ENCODE peak calls at places on chromosomes 6 and 20, in ten cellular contexts. One of them, this sample, is unnamed.

GRCh38 chr20:19257865-19258264 is 45.4 kb downstream of the SLC24A3 start:
- DNase-seq in endothelial cell of umbilical vein: no peak
- DNase-seq in fibroblast of the aortic adventitia: no peak
- DNase-seq in Panc1: no peak
- DNase-seq in body of pancreas: no peak
- DNase-seq in HepG2: no peak
- DNase-seq in colonic mucosa: no peak
- DNase-seq in HFF-Myc: no peak
- DNase-seq in pancreas: no peak
- DNase-seq in right atrium auricular region: no peak
- DNase-seq in this sample: no peak

GRCh38 chr20:51529758-51530157 is 12.8 kb downstream of the NFATC2 start:
- DNase-seq in endothelial cell of umbilical vein: no peak
- DNase-seq in fibroblast of the aortic adventitia: no peak
- DNase-seq in Panc1: no peak
- DNase-seq in body of pancreas: peak
- DNase-seq in HepG2: no peak
- DNase-seq in colonic mucosa: no peak
- DNase-seq in HFF-Myc: no peak
- DNase-seq in pancreas: no peak
- DNase-seq in right atrium auricular region: no peak
- DNase-seq in this sample: no peak

GRCh38 chr20:36274248-36274841 is 31.8 kb upstream of the DLGAP4 start:
- DNase-seq in endothelial cell of umbilical vein: no peak
- DNase-seq in fibroblast of the aortic adventitia: no peak
- DNase-seq in Panc1: no peak
- DNase-seq in body of pancreas: no peak
- DNase-seq in HepG2: no peak
- DNase-seq in colonic mucosa: no peak
- DNase-seq in HFF-Myc: no peak
- DNase-seq in pancreas: no peak
- DNase-seq in right atrium auricular region: no peak
- DNase-seq in this sample: no peak

GRCh38 chr20:51639206-51639832 is 96.8 kb upstream of the NFATC2 start:
- DNase-seq in endothelial cell of umbilical vein: peak
- DNase-seq in fibroblast of the aortic adventitia: peak
- DNase-seq in Panc1: no peak
- DNase-seq in body of pancreas: peak
- DNase-seq in HepG2: peak
- DNase-seq in colonic mucosa: peak
- DNase-seq in HFF-Myc: no peak
- DNase-seq in pancreas: peak
- DNase-seq in right atrium auricular region: peak
- DNase-seq in this sample: peak

GRCh38 chr20:40154514-40154913 is 534.5 kb downstream of the MAFB start:
- DNase-seq in endothelial cell of umbilical vein: no peak
- DNase-seq in fibroblast of the aortic adventitia: no peak
- DNase-seq in Panc1: no peak
- DNase-seq in body of pancreas: no peak
- DNase-seq in HepG2: no peak
- DNase-seq in colonic mucosa: no peak
- DNase-seq in HFF-Myc: no peak
- DNase-seq in pancreas: no peak
- DNase-seq in right atrium auricular region: no peak
- DNase-seq in this sample: no peak

GRCh38 chr6:124870611-124871201 is 91.5 kb upstream of the RNF217 start:
- DNase-seq in endothelial cell of umbilical vein: peak
- DNase-seq in fibroblast of the aortic adventitia: peak
- DNase-seq in Panc1: peak
- DNase-seq in body of pancreas: no peak
- DNase-seq in HepG2: peak
- DNase-seq in colonic mucosa: no peak
- DNase-seq in HFF-Myc: peak
- DNase-seq in pancreas: no peak
- DNase-seq in right atrium auricular region: no peak
- DNase-seq in this sample: peak

GRCh38 chr6:85114583-85114939 is 335.3 kb upstream of the NT5E start:
- DNase-seq in endothelial cell of umbilical vein: no peak
- DNase-seq in fibroblast of the aortic adventitia: no peak
- DNase-seq in Panc1: no peak
- DNase-seq in body of pancreas: no peak
- DNase-seq in HepG2: no peak
- DNase-seq in colonic mucosa: no peak
- DNase-seq in HFF-Myc: no peak
- DNase-seq in pancreas: no peak
- DNase-seq in right atrium auricular region: no peak
- DNase-seq in this sample: no peak

GRCh38 chr20:33668087-33668790 is 1.5 kb downstream of the ACTL10 start:
- DNase-seq in endothelial cell of umbilical vein: no peak
- DNase-seq in fibroblast of the aortic adventitia: no peak
- DNase-seq in Panc1: no peak
- DNase-seq in body of pancreas: no peak
- DNase-seq in HepG2: no peak
- DNase-seq in colonic mucosa: peak
- DNase-seq in HFF-Myc: no peak
- DNase-seq in pancreas: peak
- DNase-seq in right atrium auricular region: no peak
- DNase-seq in this sample: no peak

GRCh38 chr20:38315290-38315966 is 11.5 kb downstream of the BPI start:
- DNase-seq in endothelial cell of umbilical vein: no peak
- DNase-seq in fibroblast of the aortic adventitia: peak
- DNase-seq in Panc1: no peak
- DNase-seq in body of pancreas: no peak
- DNase-seq in HepG2: no peak
- DNase-seq in colonic mucosa: no peak
- DNase-seq in HFF-Myc: no peak
- DNase-seq in pancreas: no peak
- DNase-seq in right atrium auricular region: no peak
- DNase-seq in this sample: peak

GRCh38 chr6:136526196-136526930 is 23.9 kb downstream of the MAP7 start:
- DNase-seq in endothelial cell of umbilical vein: peak
- DNase-seq in fibroblast of the aortic adventitia: peak
- DNase-seq in Panc1: no peak
- DNase-seq in body of pancreas: peak
- DNase-seq in HepG2: peak
- DNase-seq in colonic mucosa: peak
- DNase-seq in HFF-Myc: no peak
- DNase-seq in pancreas: peak
- DNase-seq in right atrium auricular region: peak
- DNase-seq in this sample: peak

GRCh38 chr6:138719011-138719635 is 54.4 kb upstream of the CCDC28A start:
- DNase-seq in endothelial cell of umbilical vein: peak
- DNase-seq in fibroblast of the aortic adventitia: peak
- DNase-seq in Panc1: no peak
- DNase-seq in body of pancreas: no peak
- DNase-seq in HepG2: no peak
- DNase-seq in colonic mucosa: no peak
- DNase-seq in HFF-Myc: no peak
- DNase-seq in pancreas: no peak
- DNase-seq in right atrium auricular region: no peak
- DNase-seq in this sample: peak

GRCh38 chr20:11937230-11937629 is 19.5 kb downstream of the BTBD3 start:
- DNase-seq in endothelial cell of umbilical vein: no peak
- DNase-seq in fibroblast of the aortic adventitia: no peak
- DNase-seq in Panc1: no peak
- DNase-seq in body of pancreas: no peak
- DNase-seq in HepG2: no peak
- DNase-seq in colonic mucosa: no peak
- DNase-seq in HFF-Myc: no peak
- DNase-seq in pancreas: no peak
- DNase-seq in right atrium auricular region: no peak
- DNase-seq in this sample: no peak

GRCh38 chr20:51366155-51366886 is 176.2 kb downstream of the NFATC2 start:
- DNase-seq in endothelial cell of umbilical vein: peak
- DNase-seq in fibroblast of the aortic adventitia: peak
- DNase-seq in Panc1: no peak
- DNase-seq in body of pancreas: peak
- DNase-seq in HepG2: no peak
- DNase-seq in colonic mucosa: peak
- DNase-seq in HFF-Myc: peak
- DNase-seq in pancreas: no peak
- DNase-seq in right atrium auricular region: peak
- DNase-seq in this sample: peak

GRCh38 chr6:31187780-31188194 is 17.3 kb upstream of the POU5F1 start:
- DNase-seq in endothelial cell of umbilical vein: no peak
- DNase-seq in fibroblast of the aortic adventitia: no peak
- DNase-seq in Panc1: no peak
- DNase-seq in body of pancreas: peak
- DNase-seq in HepG2: no peak
- DNase-seq in colonic mucosa: peak
- DNase-seq in HFF-Myc: no peak
- DNase-seq in pancreas: no peak
- DNase-seq in right atrium auricular region: no peak
- DNase-seq in this sample: no peak

GRCh38 chr6:31194271-31194834 is 23.9 kb upstream of the POU5F1 start:
- DNase-seq in endothelial cell of umbilical vein: no peak
- DNase-seq in fibroblast of the aortic adventitia: no peak
- DNase-seq in Panc1: no peak
- DNase-seq in body of pancreas: no peak
- DNase-seq in HepG2: no peak
- DNase-seq in colonic mucosa: no peak
- DNase-seq in HFF-Myc: no peak
- DNase-seq in pancreas: no peak
- DNase-seq in right atrium auricular region: no peak
- DNase-seq in this sample: no peak

GRCh38 chr6:31197559-31198305 is 27.2 kb upstream of the POU5F1 start:
- DNase-seq in endothelial cell of umbilical vein: peak
- DNase-seq in fibroblast of the aortic adventitia: peak
- DNase-seq in Panc1: peak
- DNase-seq in body of pancreas: peak
- DNase-seq in HepG2: peak
- DNase-seq in colonic mucosa: peak
- DNase-seq in HFF-Myc: peak
- DNase-seq in pancreas: peak
- DNase-seq in right atrium auricular region: peak
- DNase-seq in this sample: peak

GRCh38 chr6:31190488-31190887 is 20.0 kb upstream of the POU5F1 start:
- DNase-seq in endothelial cell of umbilical vein: no peak
- DNase-seq in fibroblast of the aortic adventitia: no peak
- DNase-seq in Panc1: no peak
- DNase-seq in body of pancreas: no peak
- DNase-seq in HepG2: no peak
- DNase-seq in colonic mucosa: no peak
- DNase-seq in HFF-Myc: no peak
- DNase-seq in pancreas: no peak
- DNase-seq in right atrium auricular region: no peak
- DNase-seq in this sample: no peak

GRCh38 chr6:31193206-31193605 is 22.7 kb upstream of the POU5F1 start:
- DNase-seq in endothelial cell of umbilical vein: no peak
- DNase-seq in fibroblast of the aortic adventitia: no peak
- DNase-seq in Panc1: no peak
- DNase-seq in body of pancreas: no peak
- DNase-seq in HepG2: no peak
- DNase-seq in colonic mucosa: no peak
- DNase-seq in HFF-Myc: no peak
- DNase-seq in pancreas: no peak
- DNase-seq in right atrium auricular region: no peak
- DNase-seq in this sample: no peak
- TF ChIP-seq CTCF in endothelial cell of umbilical vein: no peak
- TF ChIP-seq CTCF in fibroblast of the aortic adventitia: no peak
- TF ChIP-seq CTCF in Panc1: no peak
- TF ChIP-seq CTCF in body of pancreas: no peak
- TF ChIP-seq CTCF in HepG2: peak
- TF ChIP-seq CTCF in colonic mucosa: no peak
- TF ChIP-seq CTCF in HFF-Myc: no peak
- TF ChIP-seq CTCF in pancreas: no peak
- TF ChIP-seq CTCF in right atrium auricular region: no peak
- TF ChIP-seq CTCF in this sample: no peak

DNA sequence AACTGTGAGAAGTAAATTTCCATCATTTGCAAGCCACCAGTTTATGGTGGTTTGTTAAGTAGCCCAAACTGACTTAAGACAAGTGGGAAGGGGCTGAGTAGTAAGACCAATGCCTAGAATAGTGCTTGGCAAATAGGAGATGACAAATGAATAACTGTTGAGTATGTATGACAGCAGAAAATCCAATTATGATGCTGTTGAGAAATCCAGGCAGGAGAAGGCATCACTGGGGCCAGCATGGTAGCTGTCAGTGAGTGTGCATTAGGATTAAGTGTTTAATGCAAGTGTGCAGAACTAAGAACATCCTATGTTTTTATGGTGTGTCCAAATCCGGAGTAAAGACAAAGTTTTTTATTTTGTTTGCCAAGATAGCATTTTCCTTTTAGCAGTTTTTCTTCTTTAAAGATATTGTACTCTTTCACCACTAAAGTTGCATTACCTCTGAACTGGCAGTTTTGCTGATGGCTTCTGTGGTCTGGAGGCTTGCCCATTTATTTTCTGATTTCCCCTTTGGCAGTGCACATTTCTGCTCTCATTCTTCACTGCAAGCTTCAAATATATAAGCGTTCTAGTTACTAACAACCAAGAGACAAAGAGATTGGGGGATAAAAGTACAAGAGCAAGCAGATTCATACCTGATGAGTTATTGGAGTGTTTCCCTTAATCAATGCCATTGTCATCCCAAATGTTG is 289.7 kb downstream of the KCNQ5 start:
- DNase-seq in endothelial cell of umbilical vein: no peak
- DNase-seq in fibroblast of the aortic adventitia: peak
- DNase-seq in Panc1: no peak
- DNase-seq in body of pancreas: no peak
- DNase-seq in HepG2: no peak
- DNase-seq in colonic mucosa: no peak
- DNase-seq in HFF-Myc: peak
- DNase-seq in pancreas: no peak
- DNase-seq in right atrium auricular region: no peak
- DNase-seq in this sample: peak
- H3K4me3 ChIP-seq in endothelial cell of umbilical vein: no peak
- H3K4me3 ChIP-seq in fibroblast of the aortic adventitia: no peak
- H3K4me3 ChIP-seq in Panc1: no peak
- H3K4me3 ChIP-seq in body of pancreas: no peak
- H3K4me3 ChIP-seq in HepG2: no peak
- H3K4me3 ChIP-seq in colonic mucosa: no peak
- H3K4me3 ChIP-seq in HFF-Myc: no peak
- H3K4me3 ChIP-seq in pancreas: no peak
- H3K4me3 ChIP-seq in right atrium auricular region: no peak
- H3K4me3 ChIP-seq in this sample: no peak

DNA sequence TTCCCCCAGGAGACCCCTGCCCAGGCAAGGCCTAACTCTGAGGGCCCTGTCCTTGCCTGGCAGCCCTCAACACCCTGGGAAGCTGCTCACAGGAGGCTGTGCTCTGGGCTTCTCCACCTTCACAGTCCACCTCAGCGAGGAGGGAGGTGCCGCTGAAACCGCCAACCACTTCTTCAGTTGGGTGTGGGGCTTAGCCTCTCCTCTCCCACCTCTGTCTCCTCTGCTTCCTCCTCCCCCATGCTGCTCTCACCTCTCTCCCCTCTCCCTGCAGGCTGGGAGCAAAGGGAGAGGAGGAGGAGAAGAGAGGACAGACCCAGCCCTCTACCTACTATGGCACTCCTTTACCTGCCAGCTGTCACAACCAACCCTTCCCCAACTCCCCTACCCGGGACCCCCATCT is 7.0 kb downstream of the RING1 start:
- DNase-seq in endothelial cell of umbilical vein: no peak
- DNase-seq in fibroblast of the aortic adventitia: no peak
- DNase-seq in Panc1: no peak
- DNase-seq in body of pancreas: no peak
- DNase-seq in HepG2: no peak
- DNase-seq in colonic mucosa: no peak
- DNase-seq in HFF-Myc: no peak
- DNase-seq in pancreas: peak
- DNase-seq in right atrium auricular region: no peak
- DNase-seq in this sample: no peak
- TF ChIP-seq CTCF in endothelial cell of umbilical vein: no peak
- TF ChIP-seq CTCF in fibroblast of the aortic adventitia: no peak
- TF ChIP-seq CTCF in Panc1: no peak
- TF ChIP-seq CTCF in body of pancreas: no peak
- TF ChIP-seq CTCF in HepG2: no peak
- TF ChIP-seq CTCF in colonic mucosa: no peak
- TF ChIP-seq CTCF in HFF-Myc: no peak
- TF ChIP-seq CTCF in pancreas: no peak
- TF ChIP-seq CTCF in right atrium auricular region: no peak
- TF ChIP-seq CTCF in this sample: no peak

GRCh38 chr6:5497896-5498578 is 236.7 kb downstream of the FARS2 start:
- DNase-seq in endothelial cell of umbilical vein: peak
- DNase-seq in fibroblast of the aortic adventitia: peak
- DNase-seq in Panc1: peak
- DNase-seq in body of pancreas: no peak
- DNase-seq in HepG2: no peak
- DNase-seq in colonic mucosa: no peak
- DNase-seq in HFF-Myc: no peak
- DNase-seq in pancreas: no peak
- DNase-seq in right atrium auricular region: no peak
- DNase-seq in this sample: peak
- H3K4me3 ChIP-seq in endothelial cell of umbilical vein: no peak
- H3K4me3 ChIP-seq in fibroblast of the aortic adventitia: no peak
- H3K4me3 ChIP-seq in Panc1: peak
- H3K4me3 ChIP-seq in body of pancreas: no peak
- H3K4me3 ChIP-seq in HepG2: no peak
- H3K4me3 ChIP-seq in colonic mucosa: no peak
- H3K4me3 ChIP-seq in HFF-Myc: peak
- H3K4me3 ChIP-seq in pancreas: no peak
- H3K4me3 ChIP-seq in right atrium auricular region: no peak
- H3K4me3 ChIP-seq in this sample: peak

This sample was measured in fibroblast of pulmonary artery.